ENCODE peak calls at places on chromosomes 4 and X, in six cellular contexts. Z is lower leg skin, F is HCT116, S is IMR-90, H is breast epithelium, X is ovary. V is an unnamed sample.

GRCh38 chr4:12411072-12411471 is 982.4 kb upstream of the HS3ST1 start:
- DNase-seq in Z (no peak), F (no peak), S (no peak), H (no peak), X (no peak), V (no peak)

GRCh38 chr4:186266699-186267467 is 894 bp downstream of the F11 start:
- DNase-seq in Z (no peak), F (no peak), S (peak; percentile 36), H (no peak), X (no peak), V (no peak)

GRCh38 chrX:70030242-70030823 is 19.4 kb downstream of the AWAT2 start:
- DNase-seq in Z (no peak), F (peak; percentile 22), S (peak; percentile 49), H (no peak), X (no peak), V (no peak)

GRCh38 chrX:132968282-132968681 is 9.9 kb upstream of the HS6ST2 start:
- DNase-seq in Z (no peak), F (no peak), S (no peak), H (no peak), X (no peak), V (no peak)

GRCh38 chrX:11100281-11101035 is 10.7 kb upstream of the HCCS start:
- DNase-seq in Z (no peak), F (no peak), S (peak; percentile 80), H (no peak), X (peak; percentile 14), V (peak; percentile 30)

GRCh38 chrX:100090931-100091330 is 319.1 kb downstream of the PCDH19 start:
- DNase-seq in Z (no peak), F (no peak), S (no peak), H (no peak), X (no peak), V (no peak)

GRCh38 chr4:155745984-155746383 is 12.8 kb upstream of the GUCY1B1 start:
- DNase-seq in Z (no peak), F (no peak), S (peak; percentile 82), H (no peak), X (no peak), V (no peak)

GRCh38 chr4:149765630-149766029 is 50.0 kb downstream of the IQCM start:
- DNase-seq in Z (no peak), F (peak; percentile 18), S (peak; percentile 83), H (no peak), X (no peak), V (no peak)

GRCh38 chr4:185470503-185471195 is 884 bp downstream of the CCDC110 start:
- DNase-seq in Z (peak; percentile 94), F (peak; percentile 19), S (peak; percentile 12), H (peak; percentile 71), X (peak; percentile 66), V (peak; percentile 69)

GRCh38 chr4:39495446-39496208 is 31.6 kb downstream of the UGDH start:
- DNase-seq in Z (no peak), F (no peak), S (peak; percentile 10), H (no peak), X (no peak), V (no peak)

GRCh38 chr4:7698586-7698985 is 241.1 kb downstream of the AFAP1 start:
- DNase-seq in Z (no peak), F (no peak), S (peak; percentile 11), H (no peak), X (peak; percentile 47), V (no peak)

GRCh38 chr4:64192731-64193412 is 216.4 kb downstream of the TECRL start:
- DNase-seq in Z (no peak), F (no peak), S (no peak), H (no peak), X (no peak), V (no peak)

GRCh38 chr4:102757681-102758080 is 3.1 kb downstream of the MANBA start:
- DNase-seq in Z (no peak), F (no peak), S (no peak), H (no peak), X (no peak), V (no peak)

GRCh38 chr4:36399762-36400353 is 118.4 kb downstream of the DTHD1 start:
- DNase-seq in Z (no peak), F (no peak), S (no peak), H (no peak), X (no peak), V (no peak)

GRCh38 chr4:153651961-153652784 is 31.9 kb upstream of the TLR2 start:
- DNase-seq in Z (no peak), F (no peak), S (no peak), H (no peak), X (no peak), V (no peak)

GRCh38 chr4:26424143-26424542 is 66.1 kb downstream of the CCKAR start:
- DNase-seq in Z (no peak), F (no peak), S (no peak), H (no peak), X (no peak), V (no peak)

GRCh38 chr4:26425953-26426352 is 64.3 kb downstream of the CCKAR start:
- DNase-seq in Z (no peak), F (no peak), S (no peak), H (no peak), X (no peak), V (no peak)

GRCh38 chr4:26426892-26427291 is 63.4 kb downstream of the CCKAR start:
- DNase-seq in Z (no peak), F (no peak), S (no peak), H (no peak), X (no peak), V (no peak)

GRCh38 chr4:26420903-26421302 is 69.4 kb downstream of the CCKAR start:
- DNase-seq in Z (no peak), F (no peak), S (peak; percentile 56), H (no peak), X (no peak), V (no peak)

DNA sequence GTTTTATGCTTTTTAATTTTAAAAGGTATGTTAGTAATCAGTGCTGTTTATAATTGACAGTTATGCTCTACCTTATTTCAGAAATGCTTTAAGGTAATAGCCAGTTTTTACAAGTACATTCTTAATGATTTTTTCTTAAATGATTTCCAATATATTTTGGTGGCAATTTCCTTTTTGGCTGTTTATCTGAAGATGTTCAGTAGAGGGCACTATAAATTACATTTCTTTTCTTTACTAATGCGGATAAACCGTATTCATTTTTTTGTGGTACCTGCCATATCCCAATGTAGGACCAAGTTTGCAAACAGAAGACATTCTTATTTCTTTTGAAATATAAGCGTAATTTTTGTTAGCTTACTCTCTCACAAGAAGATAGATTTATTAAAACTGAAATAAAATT is 65.4 kb downstream of the CCKAR start:
- DNase-seq in Z (no peak), F (no peak), S (no peak), H (no peak), X (no peak), V (no peak)
- TF ChIP-seq CTCF in Z (no peak), F (peak; percentile 15), S (peak; percentile 26), H (no peak), X (no peak), V (no peak)

GRCh38 chr4:17785858-17786257 is 4.4 kb upstream of the FAM184B start:
- DNase-seq in Z (no peak), F (no peak), S (no peak), H (no peak), X (no peak), V (no peak)

GRCh38 chr4:17780461-17781071 is 855 bp downstream of the FAM184B start:
- DNase-seq in Z (no peak), F (no peak), S (peak; percentile 47), H (no peak), X (no peak), V (no peak)

GRCh38 chr4:17778431-17778830 is 3.0 kb downstream of the FAM184B start:
- DNase-seq in Z (no peak), F (no peak), S (no peak), H (no peak), X (no peak), V (no peak)

GRCh38 chr4:17781072-17781830 is at the start of gene FAM184B:
- DNase-seq in Z (no peak), F (no peak), S (no peak), H (no peak), X (no peak), V (no peak)

GRCh38 chr4:17781831-17782287 is 438 bp upstream of the FAM184B start:
- DNase-seq in Z (no peak), F (no peak), S (no peak), H (no peak), X (no peak), V (no peak)
- H3K4me3 ChIP-seq in Z (no peak overlapping the region), F (no peak overlapping the region), S (peak overlapping the region; percentile 18), H (peak overlapping the region; percentile 29), X (no peak overlapping the region), V (no peak overlapping the region)

DNA sequence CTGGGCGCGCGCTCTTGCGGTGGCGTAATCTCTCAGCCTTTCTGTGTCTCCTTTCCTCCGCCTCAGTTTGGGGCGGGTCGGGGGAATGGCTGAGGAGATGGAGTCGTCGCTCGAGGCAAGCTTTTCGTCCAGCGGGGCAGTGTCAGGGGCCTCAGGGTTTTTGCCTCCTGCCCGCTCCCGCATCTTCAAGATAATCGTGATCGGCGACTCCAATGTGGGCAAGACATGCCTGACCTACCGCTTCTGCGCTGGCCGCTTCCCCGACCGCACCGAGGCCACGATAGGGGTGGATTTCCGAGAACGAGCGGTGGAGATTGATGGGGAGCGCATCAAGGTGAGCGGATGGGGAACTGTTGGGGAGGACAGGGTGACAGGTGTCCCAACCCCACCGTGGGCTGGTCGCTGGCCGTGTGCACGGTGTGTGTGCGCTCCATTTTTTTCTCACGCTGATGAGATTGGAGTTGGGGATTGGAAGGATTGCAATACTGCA is at the start of gene RAB33B:
- DNase-seq in Z (no peak), F (no peak), S (peak; percentile 86), H (no peak), X (no peak), V (no peak)
- TF ChIP-seq POLR2A in Z (peak; percentile 83), F (no peak), S (no peak), H (peak; percentile 92), X (peak; percentile 93), V (peak; percentile 79)

GRCh38 chrX:149877157-149877556 is 3.8 kb upstream of the MAGEA8 start:
- DNase-seq in Z (no peak), F (no peak), S (no peak), H (no peak), X (no peak), V (no peak)

GRCh38 chrX:149871433-149871832 is 9.6 kb upstream of the MAGEA8 start:
- DNase-seq in Z (no peak), F (no peak), S (no peak), H (no peak), X (no peak), V (no peak)

GRCh38 chrX:149870840-149871239 is 10.1 kb upstream of the MAGEA8 start:
- DNase-seq in Z (no peak), F (no peak), S (no peak), H (no peak), X (no peak), V (no peak)

GRCh38 chrX:149867488-149867887 is 13.5 kb upstream of the MAGEA8 start:
- DNase-seq in Z (no peak), F (no peak), S (no peak), H (no peak), X (no peak), V (no peak)

GRCh38 chrX:149871940-149872339 is 9.0 kb upstream of the MAGEA8 start:
- DNase-seq in Z (no peak), F (peak; percentile 10), S (no peak), H (peak; percentile 62), X (no peak), V (no peak)
- TF ChIP-seq CTCF in Z (no peak), F (peak; percentile 70), S (peak; percentile 19), H (peak; percentile 27), X (no peak), V (no peak)

V was measured in uterus.